ENCODE peak calls at places on chromosomes 1 and 21, in nine cellular contexts. A is EL; B is lower leg skin; S is activated T-helper 2 cell treated with anti-CD3 and anti-CD28 coated beads, Interferon-gamma antibody, Interleukin-2, Interleukin-4, amounts not matched to agents 10 μg/mL and 5 μg/mL and 100 μg/mL, durations not matched to agents 14 hours and 24 hours and 36 hours; H is H54; D is stimulated activated CD4-positive, alpha-beta T cell treated with anti-CD3 and anti-CD28 coated beads, Interleukin-12 subunit alpha, Interleukin-12 subunit beta, amount 100 ng/mL, for 4 hours; U is activated CD4-positive, alpha-beta memory T cell treated with anti-CD3 and anti-CD28 coated beads for 36 hours; R is left lung; P is GM13976. T is an unnamed sample.
A peak's percentile ranks its signal among the peaks of the same experiment; 100 is the strongest.

GRCh38 chr1:236686815-236687160 is 489 bp downstream of the ACTN2 start:
- DNase-seq in R (peak; percentile 74), H (no peak), B (no peak), A (no peak), U (no peak), S (no peak), D (peak; percentile 4), P (no peak), T (no peak)

GRCh38 chr1:25819496-25820246 is at the start of gene MTFR1L:
- DNase-seq in H (peak; percentile 86), D (peak; percentile 93), B (peak; percentile 87), U (peak; percentile 97), P (peak; percentile 99), A (peak; percentile 79), R (peak; percentile 98), S (peak; percentile 92), T (peak; percentile 28)

GRCh38 chr1:69791311-69791710 is 223.6 kb downstream of the LRRC7 start:
- DNase-seq in P (no peak), H (no peak), B (no peak), S (no peak), U (no peak), R (no peak), D (no peak), A (peak; percentile 17), T (no peak)

GRCh38 chr1:183281039-183281438 is 95.0 kb downstream of the LAMC2 start:
- DNase-seq in B (peak; percentile 77), R (no peak), P (no peak), H (no peak), U (no peak), D (no peak), S (no peak), A (peak; percentile 83), T (no peak)

GRCh38 chr1:154860154-154860870 is 9.8 kb downstream of the KCNN3 start:
- DNase-seq in S (no peak), R (no peak), B (no peak), A (peak; percentile 22), H (no peak), U (no peak), P (peak; percentile 82), D (no peak), T (no peak)

GRCh38 chr1:42943166-42943565 is 15.5 kb downstream of the SLC2A1 start:
- DNase-seq in D (no peak), A (peak; percentile 37), B (peak; percentile 73), P (no peak), S (no peak), U (peak; percentile 48), R (peak; percentile 66), H (peak; percentile 77), T (no peak)

GRCh38 chr1:108512239-108513071 is 47.4 kb upstream of the EEIG2 start:
- DNase-seq in H (no peak), D (no peak), S (no peak), R (no peak), P (peak; percentile 28), A (peak; percentile 34), U (no peak), B (no peak), T (no peak)

GRCh38 chr1:228150458-228151169 is 884 bp downstream of the GJC2 start:
- DNase-seq in P (no peak), A (peak; percentile 74), R (peak; percentile 76), H (peak; percentile 61), D (no peak), U (no peak), B (no peak), S (no peak), T (no peak)

GRCh38 chr1:219988818-219989217 is 57.5 kb downstream of the EPRS1 start:
- DNase-seq in A (no peak), P (no peak), U (no peak), S (no peak), B (no peak), R (no peak), H (no peak), D (no peak), T (no peak)

GRCh38 chr1:174703309-174703708 is 255.5 kb downstream of the GPR52 start:
- DNase-seq in A (no peak), D (no peak), U (no peak), R (no peak), S (no peak), B (no peak), H (no peak), P (no peak), T (no peak)

GRCh38 chr1:170660281-170660713 is 3.6 kb upstream of the PRRX1 start:
- DNase-seq in H (no peak), U (no peak), S (no peak), B (no peak), P (peak; percentile 13), D (no peak), R (no peak), A (no peak), T (no peak)

GRCh38 chr1:68758666-68759209 is 261.9 kb upstream of the DEPDC1 start:
- DNase-seq in P (no peak), R (peak; percentile 28), B (no peak), S (no peak), A (no peak), H (no peak), U (no peak), D (no peak), T (no peak)

GRCh38 chr1:81802601-81803422 is 2.1 kb downstream of the ADGRL2 start:
- DNase-seq in A (peak; percentile 51), U (no peak), R (peak; percentile 86), D (no peak), B (peak; percentile 30), H (no peak), S (no peak), P (peak; percentile 35), T (no peak)

GRCh38 chr1:175338447-175339135 is 146.0 kb upstream of the KIAA0040 start:
- DNase-seq in H (peak; percentile 21), R (no peak), S (peak; percentile 44), P (peak; percentile 41), A (no peak), D (peak; percentile 58), B (no peak), U (peak; percentile 73), T (no peak)

GRCh38 chr21:27060190-27060589 is 93.3 kb upstream of the ADAMTS5 start:
- DNase-seq in A (peak; percentile 48), S (no peak), B (no peak), D (no peak), H (no peak), U (no peak), R (no peak), P (no peak), T (no peak)

GRCh38 chr1:39842726-39843305 is 40.5 kb downstream of the TRIT1 start:
- DNase-seq in A (no peak), U (no peak), R (no peak), B (no peak), P (no peak), H (no peak), D (no peak), S (no peak), T (no peak)

GRCh38 chr1:24236170-24237045 is 49.3 kb upstream of the IFNLR1 start:
- DNase-seq in R (no peak), A (peak; percentile 51), P (peak; percentile 80), B (no peak), D (peak; percentile 13), U (peak; percentile 83), H (peak; percentile 65), S (no peak), T (peak; percentile 74)

GRCh38 chr21:37365657-37366487 is 701 bp upstream of the DYRK1A start:
- DNase-seq in U (peak; percentile 68), D (peak; percentile 61), A (peak; percentile 70), R (peak; percentile 93), B (peak; percentile 58), H (peak; percentile 57), S (peak; percentile 60), P (no peak), T (no peak)

GRCh38 chr1:91011726-91012125 is 10.1 kb downstream of the ZNF644 start:
- DNase-seq in B (no peak), U (no peak), D (no peak), P (no peak), S (no peak), H (no peak), R (no peak), A (peak; percentile 27), T (no peak)

GRCh38 chr1:54298284-54299033 is 98.5 kb downstream of the MRPL37 start:
- DNase-seq in S (no peak), U (no peak), A (no peak), H (no peak), R (no peak), P (no peak), D (no peak), B (no peak), T (no peak)

GRCh38 chr1:205494119-205494518 is 10.3 kb upstream of the CDK18 start:
- DNase-seq in D (no peak), S (no peak), R (no peak), B (no peak), A (no peak), P (no peak), U (no peak), H (no peak), T (no peak)

GRCh38 chr1:25561426-25562100 is 18.2 kb downstream of the LDLRAP1 start:
- DNase-seq in H (no peak), S (no peak), U (peak; percentile 33), R (no peak), B (no peak), D (no peak), P (no peak), A (no peak), T (no peak)

T was measured in Panc1.